ENCODE peak calls at places on chromosome 21, in seven cellular contexts. One of them, this sample, is unnamed.
A peak's percentile ranks its signal among the peaks of the same experiment; 100 is the strongest.

GRCh38 chr21:26954591-26955214 is 12.2 kb downstream of the ADAMTS5 start:
- DNase-seq in K562: no peak
- DNase-seq in GM12892: no peak
- DNase-seq in H1: no peak
- DNase-seq in SK-N-SH: no peak
- DNase-seq in GM12878: no peak
- DNase-seq in HepG2: no peak
- DNase-seq in this sample: no peak

GRCh38 chr21:25615880-25616279 is 8.6 kb upstream of the MRPL39 start:
- DNase-seq in K562: no peak
- DNase-seq in GM12892: no peak
- DNase-seq in H1: no peak
- DNase-seq in SK-N-SH: no peak
- DNase-seq in GM12878: no peak
- DNase-seq in HepG2: no peak
- DNase-seq in this sample: no peak

GRCh38 chr21:29332461-29333354 is 34.0 kb downstream of the BACH1 start:
- DNase-seq in K562: no peak
- DNase-seq in GM12892: no peak
- DNase-seq in H1: no peak
- DNase-seq in SK-N-SH: no peak
- DNase-seq in GM12878: no peak
- DNase-seq in HepG2: no peak
- DNase-seq in this sample: no peak

GRCh38 chr21:19853061-19853460 is 1145.1 kb upstream of the NCAM2 start:
- DNase-seq in K562: no peak
- DNase-seq in GM12892: no peak
- DNase-seq in H1: no peak
- DNase-seq in SK-N-SH: no peak
- DNase-seq in GM12878: no peak
- DNase-seq in HepG2: no peak
- DNase-seq in this sample: no peak

GRCh38 chr21:44993321-44994015 is 53.6 kb downstream of the SLX9 start:
- DNase-seq in K562: no peak
- DNase-seq in GM12892: no peak
- DNase-seq in H1: no peak
- DNase-seq in SK-N-SH: no peak
- DNase-seq in GM12878: no peak
- DNase-seq in HepG2: no peak
- DNase-seq in this sample: no peak

GRCh38 chr21:25515484-25516405 is 91.5 kb downstream of the MRPL39 start:
- DNase-seq in K562: no peak
- DNase-seq in GM12892: no peak
- DNase-seq in H1: no peak
- DNase-seq in SK-N-SH: no peak
- DNase-seq in GM12878: no peak
- DNase-seq in HepG2: no peak
- DNase-seq in this sample: no peak

GRCh38 chr21:45328198-45329087 is 40.7 kb upstream of the POFUT2 start:
- DNase-seq in K562: no peak
- DNase-seq in GM12892: no peak
- DNase-seq in H1: no peak
- DNase-seq in SK-N-SH: no peak
- DNase-seq in GM12878: no peak
- DNase-seq in HepG2: no peak
- DNase-seq in this sample: no peak

GRCh38 chr21:16713331-16714114 is 799.3 kb upstream of the CXADR start:
- DNase-seq in K562: no peak
- DNase-seq in GM12892: no peak
- DNase-seq in H1: no peak
- DNase-seq in SK-N-SH: no peak
- DNase-seq in GM12878: no peak
- DNase-seq in HepG2: no peak
- DNase-seq in this sample: no peak

GRCh38 chr21:41752231-41752681 is 14.6 kb downstream of the RIPK4 start:
- DNase-seq in K562: peak; percentile 9
- DNase-seq in GM12892: no peak
- DNase-seq in H1: no peak
- DNase-seq in SK-N-SH: no peak
- DNase-seq in GM12878: no peak
- DNase-seq in HepG2: no peak
- DNase-seq in this sample: no peak

GRCh38 chr21:24369751-24370150 is 1237.5 kb downstream of the MRPL39 start:
- DNase-seq in K562: no peak
- DNase-seq in GM12892: no peak
- DNase-seq in H1: no peak
- DNase-seq in SK-N-SH: no peak
- DNase-seq in GM12878: no peak
- DNase-seq in HepG2: no peak
- DNase-seq in this sample: no peak

GRCh38 chr21:41321211-41321907 is 4.8 kb downstream of the FAM3B start:
- DNase-seq in K562: no peak
- DNase-seq in GM12892: no peak
- DNase-seq in H1: no peak
- DNase-seq in SK-N-SH: no peak
- DNase-seq in GM12878: no peak
- DNase-seq in HepG2: no peak
- DNase-seq in this sample: peak; percentile 37

GRCh38 chr21:44636209-44637017 is 743 bp upstream of the KRTAP10-10 start:
- DNase-seq in K562: no peak
- DNase-seq in GM12892: no peak
- DNase-seq in H1: no peak
- DNase-seq in SK-N-SH: no peak
- DNase-seq in GM12878: no peak
- DNase-seq in HepG2: no peak
- DNase-seq in this sample: no peak

GRCh38 chr21:20997633-20998455 is at the start of gene NCAM2:
- DNase-seq in K562: peak; percentile 76
- DNase-seq in GM12892: no peak
- DNase-seq in H1: peak; percentile 88
- DNase-seq in SK-N-SH: peak; percentile 93
- DNase-seq in GM12878: no peak
- DNase-seq in HepG2: peak; percentile 9
- DNase-seq in this sample: peak; percentile 15

GRCh38 chr21:40606341-40606740 is 240.6 kb downstream of the DSCAM start:
- DNase-seq in K562: no peak
- DNase-seq in GM12892: no peak
- DNase-seq in H1: no peak
- DNase-seq in SK-N-SH: no peak
- DNase-seq in GM12878: no peak
- DNase-seq in HepG2: no peak
- DNase-seq in this sample: no peak

DNA sequence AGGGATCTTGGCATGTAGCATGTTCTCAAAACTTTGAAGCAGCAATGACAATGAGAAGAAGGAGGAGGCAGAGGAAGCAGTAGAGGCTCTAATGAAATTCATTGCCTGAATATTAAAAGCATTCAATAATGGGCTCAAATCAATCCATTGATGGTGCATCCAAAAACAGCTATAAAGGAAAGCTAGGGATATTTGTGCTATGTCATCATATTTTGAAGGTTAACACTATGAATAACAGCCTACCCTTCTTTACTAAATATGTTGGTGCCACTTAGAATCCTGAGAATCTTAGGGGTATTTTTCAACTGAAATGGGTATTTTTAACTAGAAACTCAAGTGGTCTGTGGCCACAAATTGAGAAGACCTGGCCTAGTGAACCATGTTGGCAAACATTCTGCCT is 153.7 kb downstream of the SETD4 start:
- DNase-seq in K562: no peak
- DNase-seq in GM12892: no peak
- DNase-seq in H1: no peak
- DNase-seq in SK-N-SH: no peak
- DNase-seq in GM12878: no peak
- DNase-seq in HepG2: no peak
- DNase-seq in this sample: no peak
- TF ChIP-seq TAF1 in K562: no peak
- TF ChIP-seq TAF1 in GM12892: no peak
- TF ChIP-seq TAF1 in H1: no peak
- TF ChIP-seq TAF1 in SK-N-SH: no peak
- TF ChIP-seq TAF1 in GM12878: no peak
- TF ChIP-seq TAF1 in HepG2: no peak
- TF ChIP-seq TAF1 in this sample: no peak

DNA sequence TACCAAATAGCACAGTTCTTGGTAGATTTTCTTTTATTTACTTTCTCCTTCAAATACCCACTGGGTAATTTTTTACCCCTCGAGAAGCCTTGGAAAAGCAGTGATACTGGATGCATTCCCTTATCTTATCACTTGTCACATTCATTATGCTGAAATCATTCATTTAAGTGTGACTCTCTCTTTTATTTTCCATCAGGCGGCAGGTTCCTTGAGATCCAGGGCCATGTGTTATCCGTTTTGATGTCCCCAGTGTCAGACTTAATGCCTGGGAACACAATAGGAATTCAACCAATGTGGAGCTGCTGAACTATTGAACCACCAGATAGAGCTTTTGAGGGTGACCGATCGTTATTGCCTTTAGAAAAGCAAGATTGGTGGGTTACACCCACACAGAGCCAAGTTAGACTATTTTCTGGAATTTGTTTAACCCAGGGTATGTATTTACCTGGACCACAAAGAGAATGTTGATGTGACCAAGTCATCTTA is 51.5 kb upstream of the ATP5PO start:
- DNase-seq in K562: no peak
- DNase-seq in GM12892: no peak
- DNase-seq in H1: peak; percentile 14
- DNase-seq in SK-N-SH: no peak
- DNase-seq in GM12878: no peak
- DNase-seq in HepG2: peak; percentile 21
- DNase-seq in this sample: no peak
- TF ChIP-seq POLR2AphosphoS5 in K562: no peak
- TF ChIP-seq POLR2AphosphoS5 in GM12892: no peak
- TF ChIP-seq POLR2AphosphoS5 in H1: no peak
- TF ChIP-seq POLR2AphosphoS5 in SK-N-SH: no peak
- TF ChIP-seq POLR2AphosphoS5 in GM12878: no peak
- TF ChIP-seq POLR2AphosphoS5 in HepG2: no peak
- TF ChIP-seq POLR2AphosphoS5 in this sample: no peak

DNA sequence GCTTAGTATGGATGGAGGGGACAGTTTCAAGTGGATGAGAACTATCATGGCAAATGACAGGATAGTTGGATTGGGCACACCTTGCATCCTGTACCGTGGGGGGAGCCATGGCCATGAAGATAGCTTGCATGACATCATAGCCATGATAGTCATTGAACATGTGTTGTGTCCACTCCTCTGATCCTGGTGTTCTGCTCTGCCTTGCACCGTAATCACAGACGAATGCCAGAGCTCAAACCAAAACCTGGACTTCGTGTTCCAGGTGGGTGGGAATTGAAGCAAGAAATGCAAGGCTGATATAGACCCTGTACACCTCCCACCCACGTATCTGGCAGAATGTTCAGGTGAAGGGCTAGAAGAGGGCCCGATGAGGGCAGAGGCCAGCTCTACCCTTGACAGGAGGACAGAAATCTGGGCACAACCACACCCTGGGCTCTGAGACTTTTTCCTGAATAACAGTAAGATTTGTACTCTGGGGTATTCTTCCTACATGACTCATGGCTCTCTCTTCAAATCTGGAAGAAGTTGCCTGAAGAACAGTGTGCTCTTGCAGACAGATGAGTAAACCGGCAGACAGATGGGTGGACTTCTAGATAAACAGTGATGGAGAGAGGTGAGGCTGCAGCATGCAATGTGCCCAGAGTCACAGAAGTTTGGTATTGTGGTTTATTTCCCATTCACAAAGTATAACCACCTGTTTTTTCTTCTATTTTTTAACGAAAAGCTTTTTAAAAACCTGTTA is 45.0 kb downstream of the KCNJ6 start:
- DNase-seq in K562: no peak
- DNase-seq in GM12892: no peak
- DNase-seq in H1: no peak
- DNase-seq in SK-N-SH: no peak
- DNase-seq in GM12878: no peak
- DNase-seq in HepG2: no peak
- DNase-seq in this sample: no peak
- TF ChIP-seq TAF1 in K562: no peak
- TF ChIP-seq TAF1 in GM12892: no peak
- TF ChIP-seq TAF1 in H1: no peak
- TF ChIP-seq TAF1 in SK-N-SH: no peak
- TF ChIP-seq TAF1 in GM12878: no peak
- TF ChIP-seq TAF1 in HepG2: no peak
- TF ChIP-seq TAF1 in this sample: no peak

GRCh38 chr21:33028271-33028670 is 2.5 kb downstream of the OLIG2 start:
- DNase-seq in K562: no peak
- DNase-seq in GM12892: no peak
- DNase-seq in H1: no peak
- DNase-seq in SK-N-SH: no peak
- DNase-seq in GM12878: no peak
- DNase-seq in HepG2: no peak
- DNase-seq in this sample: no peak

GRCh38 chr21:33029512-33029921 is 3.8 kb downstream of the OLIG2 start:
- DNase-seq in K562: no peak
- DNase-seq in GM12892: no peak
- DNase-seq in H1: peak; percentile 61
- DNase-seq in SK-N-SH: no peak
- DNase-seq in GM12878: no peak
- DNase-seq in HepG2: no peak
- DNase-seq in this sample: no peak

GRCh38 chr21:33027401-33028185 is 1.9 kb downstream of the OLIG2 start:
- DNase-seq in K562: no peak
- DNase-seq in GM12892: no peak
- DNase-seq in H1: peak; percentile 73
- DNase-seq in SK-N-SH: peak; percentile 50
- DNase-seq in GM12878: no peak
- DNase-seq in HepG2: no peak
- DNase-seq in this sample: no peak

GRCh38 chr21:33029975-33030461 is 4.3 kb downstream of the OLIG2 start:
- DNase-seq in K562: no peak
- DNase-seq in GM12892: no peak
- DNase-seq in H1: peak; percentile 54
- DNase-seq in SK-N-SH: no peak
- DNase-seq in GM12878: no peak
- DNase-seq in HepG2: no peak
- DNase-seq in this sample: no peak

DNA sequence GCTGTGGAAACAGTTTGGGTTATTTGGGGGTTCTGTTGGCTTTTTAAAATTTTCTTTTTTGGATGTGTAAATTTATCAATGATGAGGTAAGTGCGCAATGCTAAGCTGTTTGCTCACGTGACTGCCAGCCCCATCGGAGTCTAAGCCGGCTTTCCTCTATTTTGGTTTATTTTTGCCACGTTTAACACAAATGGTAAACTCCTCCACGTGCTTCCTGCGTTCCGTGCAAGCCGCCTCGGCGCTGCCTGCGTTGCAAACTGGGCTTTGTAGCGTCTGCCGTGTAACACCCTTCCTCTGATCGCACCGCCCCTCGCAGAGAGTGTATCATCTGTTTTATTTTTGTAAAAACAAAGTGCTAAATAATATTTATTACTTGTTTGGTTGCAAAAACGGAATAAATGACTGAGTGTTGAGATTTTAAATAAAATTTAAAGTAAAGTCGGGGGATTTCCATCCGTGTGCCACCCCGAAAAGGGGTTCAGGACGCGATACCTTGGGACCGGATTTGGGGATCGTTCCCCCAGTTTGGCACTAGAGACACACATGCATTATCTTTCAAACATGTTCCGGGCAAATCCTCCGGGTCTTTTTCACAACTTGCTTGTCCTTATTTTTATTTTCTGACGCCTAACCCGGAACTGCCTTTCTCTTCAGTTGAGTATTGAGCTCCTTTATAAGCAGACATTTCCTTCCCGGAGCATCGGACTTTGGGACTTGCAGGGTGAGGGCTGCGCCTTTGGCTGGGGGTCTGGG is 3.2 kb downstream of the OLIG2 start:
- DNase-seq in K562: no peak
- DNase-seq in GM12892: no peak
- DNase-seq in H1: peak; percentile 48
- DNase-seq in SK-N-SH: no peak
- DNase-seq in GM12878: no peak
- DNase-seq in HepG2: no peak
- DNase-seq in this sample: no peak
- TF ChIP-seq POLR2AphosphoS5 in K562: no peak
- TF ChIP-seq POLR2AphosphoS5 in GM12892: no peak
- TF ChIP-seq POLR2AphosphoS5 in H1: no peak
- TF ChIP-seq POLR2AphosphoS5 in SK-N-SH: no peak
- TF ChIP-seq POLR2AphosphoS5 in GM12878: no peak
- TF ChIP-seq POLR2AphosphoS5 in HepG2: no peak
- TF ChIP-seq POLR2AphosphoS5 in this sample: no peak

This sample was measured in GM12891.